ENCODE peak calls at places on chromosome 17, in six cellular contexts. R is GM12891, C is GM12878, K is K562, A is H1, I is HepG2. Z is an unnamed sample.

GRCh38 chr17:73650147-73650546 is 5.9 kb upstream of the SDK2 start:
- DNase-seq in A (no peak), R (no peak), C (no peak), I (no peak), K (no peak), Z (no peak)

GRCh38 chr17:75819116-75819515 is 25.1 kb downstream of the UNC13D start:
- DNase-seq in K (no peak), R (peak), C (no peak), I (no peak), A (no peak), Z (no peak)

GRCh38 chr17:62705116-62705515 is 77.6 kb downstream of the MRC2 start:
- DNase-seq in A (no peak), R (no peak), I (no peak), K (no peak), C (no peak), Z (no peak)

GRCh38 chr17:68800731-68801130 is 154.5 kb downstream of the ABCA8 start:
- DNase-seq in A (no peak), K (no peak), C (no peak), I (no peak), R (no peak), Z (no peak)

GRCh38 chr17:4596636-4597380 is 12.5 kb downstream of the SMTNL2 start:
- DNase-seq in A (no peak), K (no peak), C (no peak), I (no peak), R (no peak), Z (no peak)

GRCh38 chr17:6163632-6164319 is 93.6 kb downstream of the WSCD1 start:
- DNase-seq in I (no peak), R (no peak), C (no peak), A (no peak), K (no peak), Z (no peak)

GRCh38 chr17:72030067-72030899 is 90.5 kb upstream of the SOX9 start:
- DNase-seq in C (peak), R (peak), K (no peak), I (peak), A (peak), Z (no peak)

GRCh38 chr17:61129876-61130275 is 269.8 kb upstream of the TBX2 start:
- DNase-seq in I (no peak), C (no peak), A (no peak), R (no peak), K (no peak), Z (no peak)

GRCh38 chr17:67474081-67474661 is 97.1 kb downstream of the PITPNC1 start:
- DNase-seq in I (no peak), A (no peak), R (no peak), C (no peak), K (no peak), Z (no peak)

GRCh38 chr17:73342549-73343167 is 30.9 kb upstream of the CDC42EP4 start:
- DNase-seq in R (no peak), I (no peak), C (no peak), A (no peak), K (peak), Z (no peak)

GRCh38 chr17:70622382-70623260 is 453.3 kb downstream of the KCNJ2 start:
- DNase-seq in C (no peak), A (peak), K (no peak), R (no peak), I (no peak), Z (no peak)

GRCh38 chr17:81096741-81097133 is 61.8 kb downstream of the BAIAP2 start:
- DNase-seq in A (no peak), R (no peak), C (no peak), K (no peak), I (no peak), Z (no peak)

GRCh38 chr17:296906-297690 is 55.5 kb downstream of the RPH3AL start:
- DNase-seq in R (no peak), K (no peak), I (no peak), C (no peak), A (no peak), Z (no peak)

GRCh38 chr17:70168044-70168978 is 1.0 kb upstream of the KCNJ2 start:
- DNase-seq in K (peak), A (peak), R (peak), C (no peak), I (no peak), Z (peak)

GRCh38 chr17:31293586-31293985 is 3.5 kb downstream of the OMG start:
- DNase-seq in A (no peak), I (no peak), R (no peak), C (no peak), K (no peak), Z (no peak)

GRCh38 chr17:5610956-5611355 is 26.6 kb upstream of the NLRP1 start:
- DNase-seq in R (no peak), C (no peak), A (no peak), I (no peak), K (no peak), Z (no peak)

GRCh38 chr17:32345953-32346600 is 3.9 kb upstream of the ZNF207 start:
- DNase-seq in C (no peak), I (no peak), R (no peak), K (no peak), A (no peak), Z (no peak)

GRCh38 chr17:32341141-32341856 is 674 bp downstream of the C17orf75 start:
- DNase-seq in A (no peak), R (no peak), C (no peak), K (peak), I (peak), Z (no peak)

GRCh38 chr17:32342603-32343325 is 791 bp upstream of the C17orf75 start:
- DNase-seq in R (no peak), I (no peak), A (no peak), K (no peak), C (no peak), Z (no peak)

GRCh38 chr17:32341857-32342602 is at the start of gene C17orf75:
- DNase-seq in I (peak), K (peak), R (peak), C (peak), A (no peak), Z (peak)
- TF ChIP-seq POLR2A in I (peak), K (peak), R (peak), C (peak), A (peak), Z (peak)

DNA sequence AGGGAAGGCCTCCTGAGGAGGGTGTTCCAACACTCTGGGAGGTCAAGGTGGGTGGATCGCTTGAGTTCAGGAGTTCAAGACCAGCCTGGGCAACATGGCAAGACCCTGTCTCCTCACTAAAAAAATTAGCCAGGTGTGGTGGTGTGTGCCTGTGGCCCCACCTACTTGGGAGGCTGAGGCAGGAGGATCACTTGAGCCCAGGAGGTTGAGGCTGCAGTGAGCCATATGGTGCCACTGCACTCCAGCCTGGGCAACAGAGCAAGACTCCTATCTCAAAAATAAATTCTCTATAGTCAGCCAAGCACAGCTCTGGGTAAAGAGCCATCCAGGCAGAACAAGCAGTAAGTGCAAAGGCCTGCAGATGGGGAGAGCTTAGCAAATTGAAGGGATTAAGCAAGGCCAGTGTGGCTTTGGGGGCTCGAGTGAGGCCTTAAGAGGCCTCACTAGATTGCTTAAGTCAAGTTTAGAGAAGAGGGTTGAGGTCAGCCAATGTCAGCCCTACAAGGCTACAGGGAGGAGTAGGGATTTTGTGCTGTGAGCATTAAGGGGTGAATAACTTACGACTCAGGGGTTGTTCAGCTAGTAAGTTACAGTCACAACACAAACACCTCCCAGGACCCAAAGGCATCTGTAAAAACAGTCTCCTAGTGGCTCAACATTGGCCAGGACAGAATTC is 5.6 kb downstream of the SLC13A2 start:
- DNase-seq in A (no peak), R (no peak), C (no peak), I (no peak), K (no peak), Z (no peak)
- TF ChIP-seq TAF1 in A (no peak), R (no peak), C (no peak), I (no peak), K (no peak), Z (no peak)

DNA sequence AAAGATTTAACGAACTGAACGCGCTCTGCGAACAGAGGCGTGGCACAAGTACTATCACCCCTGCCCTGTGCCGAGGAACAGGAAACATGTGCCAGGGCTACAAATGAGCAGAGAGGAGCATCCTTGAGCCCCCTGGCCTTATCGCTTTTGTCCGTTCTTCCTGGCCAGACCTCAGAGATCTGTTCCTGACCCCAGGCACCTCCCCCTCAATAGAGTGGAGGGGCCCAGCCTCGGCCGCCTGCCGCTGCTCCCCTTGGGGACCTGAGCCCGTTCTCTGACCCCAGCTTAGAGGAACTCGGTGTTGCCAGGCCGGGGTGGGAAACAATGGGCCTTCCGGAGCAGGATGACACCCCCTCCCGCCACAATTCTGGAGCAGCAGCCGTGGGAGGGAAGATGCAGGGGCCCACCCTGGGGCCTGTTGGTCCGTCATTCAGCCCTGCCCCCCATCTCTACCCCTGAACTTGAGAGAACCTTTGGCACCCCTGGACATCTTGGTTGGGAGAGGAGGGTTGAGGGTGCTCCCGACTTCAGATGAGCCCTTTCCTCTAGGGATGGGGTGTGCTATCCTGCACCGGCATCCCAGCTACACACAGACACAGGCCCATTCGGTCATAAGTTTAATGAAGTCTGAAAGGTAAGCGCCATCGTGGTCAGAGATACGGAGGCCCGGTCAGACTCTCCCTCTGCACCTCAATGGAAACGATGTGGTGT is 1.1 kb downstream of the NAA38 start:
- DNase-seq in K (peak), I (no peak), A (no peak), C (no peak), R (no peak), Z (no peak)
- TF ChIP-seq POLR2A in K (no peak), I (no peak), A (no peak), C (peak), R (no peak), Z (peak)

DNA sequence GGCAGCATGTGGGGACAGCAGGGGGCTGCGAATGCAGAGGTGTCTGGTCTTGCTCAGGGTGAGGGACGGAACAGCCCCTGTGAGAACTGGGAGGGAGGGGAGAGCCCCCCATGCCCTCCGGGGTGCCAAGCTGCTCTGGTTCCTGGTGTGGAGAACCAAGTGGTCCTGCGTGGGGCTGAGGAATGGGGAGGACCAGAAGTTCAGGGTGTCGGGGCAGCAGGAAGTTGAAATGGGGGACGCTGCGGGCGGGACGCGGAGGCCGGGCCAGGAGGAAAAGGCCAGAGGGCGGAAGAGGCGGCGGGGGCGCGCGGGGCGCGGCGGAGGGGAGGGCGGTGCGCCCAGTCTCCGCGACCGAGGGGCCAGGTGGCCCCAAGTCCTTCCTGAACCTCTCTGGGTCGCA is 3.6 kb downstream of the ALDH3A1 start:
- DNase-seq in K (no peak), C (no peak), I (no peak), R (no peak), A (no peak), Z (no peak)
- TF ChIP-seq TAF1 in K (no peak), C (no peak), I (no peak), R (no peak), A (no peak), Z (no peak)

GRCh38 chr17:79932446-79932845 is 93.2 kb upstream of the CBX4 start:
- DNase-seq in K (no peak), C (no peak), I (peak), A (no peak), R (no peak), Z (no peak)

GRCh38 chr17:79935197-79935844 is 96.1 kb upstream of the CBX4 start:
- DNase-seq in A (no peak), R (no peak), I (no peak), K (peak), C (no peak), Z (no peak)

GRCh38 chr17:79932907-79933306 is 93.7 kb upstream of the CBX4 start:
- DNase-seq in K (no peak), R (no peak), A (no peak), C (no peak), I (no peak), Z (no peak)

GRCh38 chr17:79934653-79934970 is 95.4 kb upstream of the CBX4 start:
- DNase-seq in R (no peak), C (no peak), K (no peak), A (no peak), I (no peak), Z (no peak)

DNA sequence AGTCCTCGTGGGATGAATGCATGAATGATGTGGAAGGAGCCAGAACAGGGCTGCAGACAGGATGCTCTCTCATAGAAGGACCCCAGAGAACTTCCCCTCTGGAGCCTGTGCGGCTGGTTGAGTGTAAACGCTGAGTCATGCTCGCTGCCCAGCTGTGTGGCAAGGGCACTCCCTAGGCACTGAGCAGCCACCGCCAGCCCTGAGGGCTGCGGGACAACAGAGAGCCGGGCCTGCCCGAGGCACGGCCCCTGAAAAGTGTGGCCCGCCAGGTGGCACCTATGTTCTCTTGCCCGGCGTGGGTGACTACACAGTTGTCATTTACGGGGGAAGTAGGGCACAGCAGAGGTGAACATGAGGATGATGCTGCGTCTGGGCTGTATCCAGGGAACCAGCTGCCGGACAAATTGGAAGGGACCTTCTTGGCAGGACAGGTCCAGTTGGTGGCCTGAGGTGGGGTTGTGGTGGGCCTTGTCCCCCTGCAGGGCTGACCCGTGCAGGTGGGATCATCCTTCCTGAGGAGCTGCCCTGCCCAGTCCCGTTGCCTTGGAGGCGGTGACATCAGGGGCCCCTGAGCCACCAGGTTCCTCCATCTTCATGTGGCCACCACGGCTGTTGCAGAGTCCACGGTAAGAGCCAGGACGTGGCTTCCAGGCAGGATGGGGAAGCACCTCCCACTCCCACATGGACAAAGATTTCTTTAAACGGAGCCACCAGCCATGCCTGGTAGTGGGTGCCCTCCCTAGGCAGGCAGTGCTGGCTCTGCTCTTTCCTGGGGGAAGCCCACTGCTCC is 94.8 kb upstream of the CBX4 start:
- DNase-seq in A (no peak), K (no peak), I (no peak), R (no peak), C (no peak), Z (no peak)
- TF ChIP-seq POLR2A in A (no peak), K (no peak), I (no peak), R (no peak), C (no peak), Z (no peak)

GRCh38 chr17:42562845-42563509 is 1.0 kb downstream of the COASY start:
- DNase-seq in R (no peak), K (peak), A (no peak), C (no peak), I (peak), Z (no peak)
- TF ChIP-seq TAF1 in R (no peak), K (no peak), A (no peak), C (no peak), I (peak), Z (no peak)

GRCh38 chr17:2041561-2042354 is at the start of gene OVCA2:
- DNase-seq in R (peak), I (peak), A (no peak), C (peak), K (peak), Z (peak)
- TF ChIP-seq POLR2A in R (peak), I (peak), A (no peak), C (peak), K (peak), Z (peak)

Z was measured in GM12892.